ENCODE peak calls at places on chromosomes 3 and 15, in ten cellular contexts. One of them, this sample, is unnamed.

GRCh38 chr3:195925746-195926145 is 17.4 kb upstream of the TNK2 start:
- DNase-seq in AG04450: no peak
- DNase-seq in substantia nigra: no peak
- DNase-seq in fibroblast of lung: no peak
- DNase-seq in endodermal cell: no peak
- DNase-seq in uterus: no peak
- DNase-seq in ovary: no peak
- DNase-seq in pancreas: no peak
- DNase-seq in mesendoderm: no peak
- DNase-seq in tibial nerve: no peak
- DNase-seq in this sample: no peak

GRCh38 chr3:151491525-151491924 is 30.7 kb upstream of the IGSF10 start:
- DNase-seq in AG04450: no peak
- DNase-seq in substantia nigra: no peak
- DNase-seq in fibroblast of lung: peak
- DNase-seq in endodermal cell: no peak
- DNase-seq in uterus: no peak
- DNase-seq in ovary: no peak
- DNase-seq in pancreas: no peak
- DNase-seq in mesendoderm: no peak
- DNase-seq in tibial nerve: no peak
- DNase-seq in this sample: no peak

GRCh38 chr3:124860599-124860998 is 26.6 kb downstream of the ITGB5 start:
- DNase-seq in AG04450: peak
- DNase-seq in substantia nigra: no peak
- DNase-seq in fibroblast of lung: peak
- DNase-seq in endodermal cell: no peak
- DNase-seq in uterus: peak
- DNase-seq in ovary: peak
- DNase-seq in pancreas: no peak
- DNase-seq in mesendoderm: peak
- DNase-seq in tibial nerve: peak
- DNase-seq in this sample: peak

GRCh38 chr15:91291673-91292072 is 191.6 kb downstream of the SV2B start:
- DNase-seq in AG04450: no peak
- DNase-seq in substantia nigra: no peak
- DNase-seq in fibroblast of lung: no peak
- DNase-seq in endodermal cell: peak
- DNase-seq in uterus: no peak
- DNase-seq in ovary: no peak
- DNase-seq in pancreas: no peak
- DNase-seq in mesendoderm: peak
- DNase-seq in tibial nerve: no peak
- DNase-seq in this sample: no peak

GRCh38 chr3:132020058-132020457 is 14.8 kb downstream of the CPNE4 start:
- DNase-seq in AG04450: no peak
- DNase-seq in substantia nigra: no peak
- DNase-seq in fibroblast of lung: no peak
- DNase-seq in endodermal cell: no peak
- DNase-seq in uterus: no peak
- DNase-seq in ovary: no peak
- DNase-seq in pancreas: no peak
- DNase-seq in mesendoderm: no peak
- DNase-seq in tibial nerve: no peak
- DNase-seq in this sample: no peak

GRCh38 chr3:10224794-10225660 is 23.2 kb upstream of the TATDN2 start:
- DNase-seq in AG04450: no peak
- DNase-seq in substantia nigra: peak
- DNase-seq in fibroblast of lung: peak
- DNase-seq in endodermal cell: peak
- DNase-seq in uterus: peak
- DNase-seq in ovary: peak
- DNase-seq in pancreas: no peak
- DNase-seq in mesendoderm: peak
- DNase-seq in tibial nerve: peak
- DNase-seq in this sample: no peak

GRCh38 chr3:57952208-57952631 is 56.0 kb upstream of the FLNB start:
- DNase-seq in AG04450: peak
- DNase-seq in substantia nigra: peak
- DNase-seq in fibroblast of lung: peak
- DNase-seq in endodermal cell: peak
- DNase-seq in uterus: peak
- DNase-seq in ovary: peak
- DNase-seq in pancreas: peak
- DNase-seq in mesendoderm: peak
- DNase-seq in tibial nerve: no peak
- DNase-seq in this sample: no peak

GRCh38 chr3:72977463-72977862 is 19.1 kb upstream of the PPP4R2 start:
- DNase-seq in AG04450: no peak
- DNase-seq in substantia nigra: no peak
- DNase-seq in fibroblast of lung: peak
- DNase-seq in endodermal cell: no peak
- DNase-seq in uterus: no peak
- DNase-seq in ovary: no peak
- DNase-seq in pancreas: no peak
- DNase-seq in mesendoderm: no peak
- DNase-seq in tibial nerve: no peak
- DNase-seq in this sample: no peak

GRCh38 chr3:147680820-147681488 is 271.8 kb downstream of the ZIC1 start:
- DNase-seq in AG04450: no peak
- DNase-seq in substantia nigra: no peak
- DNase-seq in fibroblast of lung: peak
- DNase-seq in endodermal cell: no peak
- DNase-seq in uterus: no peak
- DNase-seq in ovary: no peak
- DNase-seq in pancreas: no peak
- DNase-seq in mesendoderm: no peak
- DNase-seq in tibial nerve: no peak
- DNase-seq in this sample: no peak

GRCh38 chr3:141782386-141782932 is 19.3 kb downstream of the GRK7 start:
- DNase-seq in AG04450: no peak
- DNase-seq in substantia nigra: no peak
- DNase-seq in fibroblast of lung: no peak
- DNase-seq in endodermal cell: peak
- DNase-seq in uterus: no peak
- DNase-seq in ovary: no peak
- DNase-seq in pancreas: no peak
- DNase-seq in mesendoderm: peak
- DNase-seq in tibial nerve: no peak
- DNase-seq in this sample: no peak

GRCh38 chr3:136350132-136350531 is 100.0 kb downstream of the PCCB start:
- DNase-seq in AG04450: peak
- DNase-seq in substantia nigra: no peak
- DNase-seq in fibroblast of lung: peak
- DNase-seq in endodermal cell: no peak
- DNase-seq in uterus: peak
- DNase-seq in ovary: peak
- DNase-seq in pancreas: no peak
- DNase-seq in mesendoderm: no peak
- DNase-seq in tibial nerve: no peak
- DNase-seq in this sample: peak

GRCh38 chr3:45055032-45055410 is 28.9 kb downstream of the CLEC3B start:
- DNase-seq in AG04450: peak
- DNase-seq in substantia nigra: no peak
- DNase-seq in fibroblast of lung: peak
- DNase-seq in endodermal cell: no peak
- DNase-seq in uterus: no peak
- DNase-seq in ovary: no peak
- DNase-seq in pancreas: no peak
- DNase-seq in mesendoderm: no peak
- DNase-seq in tibial nerve: no peak
- DNase-seq in this sample: no peak

GRCh38 chr15:75163150-75163564 is 38.5 kb upstream of the C15orf39 start:
- DNase-seq in AG04450: no peak
- DNase-seq in substantia nigra: no peak
- DNase-seq in fibroblast of lung: no peak
- DNase-seq in endodermal cell: no peak
- DNase-seq in uterus: no peak
- DNase-seq in ovary: no peak
- DNase-seq in pancreas: no peak
- DNase-seq in mesendoderm: no peak
- DNase-seq in tibial nerve: no peak
- DNase-seq in this sample: no peak

GRCh38 chr3:45498532-45498931 is 96.0 kb upstream of the LIMD1 start:
- DNase-seq in AG04450: no peak
- DNase-seq in substantia nigra: no peak
- DNase-seq in fibroblast of lung: no peak
- DNase-seq in endodermal cell: peak
- DNase-seq in uterus: no peak
- DNase-seq in ovary: no peak
- DNase-seq in pancreas: no peak
- DNase-seq in mesendoderm: peak
- DNase-seq in tibial nerve: no peak
- DNase-seq in this sample: no peak

GRCh38 chr3:76083992-76084391 is 298.6 kb upstream of the ZNF717 start:
- DNase-seq in AG04450: peak
- DNase-seq in substantia nigra: no peak
- DNase-seq in fibroblast of lung: peak
- DNase-seq in endodermal cell: no peak
- DNase-seq in uterus: no peak
- DNase-seq in ovary: no peak
- DNase-seq in pancreas: no peak
- DNase-seq in mesendoderm: no peak
- DNase-seq in tibial nerve: no peak
- DNase-seq in this sample: no peak

DNA sequence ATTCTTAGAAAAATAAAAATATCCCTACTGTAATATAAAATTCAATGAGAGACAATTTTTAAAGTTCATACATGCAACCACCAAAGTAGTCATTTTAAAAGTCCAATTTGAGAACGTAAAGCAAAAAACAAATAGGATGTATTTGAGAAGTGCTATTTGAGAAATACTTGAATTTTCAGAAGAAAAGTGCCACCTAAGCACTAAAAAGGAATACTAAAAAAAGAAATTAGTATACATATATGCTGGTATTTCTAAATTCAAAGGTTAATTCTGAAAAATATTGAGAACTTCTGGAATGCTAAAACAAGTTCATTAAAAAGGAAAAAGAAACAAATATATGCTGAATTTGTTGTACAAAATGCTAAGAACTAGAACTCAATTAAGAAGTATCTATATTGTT is 29.2 kb upstream of the ARRDC4 start:
- DNase-seq in AG04450: no peak
- DNase-seq in substantia nigra: no peak
- DNase-seq in fibroblast of lung: no peak
- DNase-seq in endodermal cell: no peak
- DNase-seq in uterus: no peak
- DNase-seq in ovary: no peak
- DNase-seq in pancreas: no peak
- DNase-seq in mesendoderm: no peak
- DNase-seq in tibial nerve: no peak
- DNase-seq in this sample: no peak
- H3K27ac ChIP-seq in AG04450: no peak
- H3K27ac ChIP-seq in substantia nigra: no peak
- H3K27ac ChIP-seq in fibroblast of lung: no peak
- H3K27ac ChIP-seq in endodermal cell: no peak
- H3K27ac ChIP-seq in uterus: no peak
- H3K27ac ChIP-seq in ovary: no peak
- H3K27ac ChIP-seq in pancreas: no peak
- H3K27ac ChIP-seq in mesendoderm: no peak
- H3K27ac ChIP-seq in tibial nerve: no peak
- H3K27ac ChIP-seq in this sample: no peak

DNA sequence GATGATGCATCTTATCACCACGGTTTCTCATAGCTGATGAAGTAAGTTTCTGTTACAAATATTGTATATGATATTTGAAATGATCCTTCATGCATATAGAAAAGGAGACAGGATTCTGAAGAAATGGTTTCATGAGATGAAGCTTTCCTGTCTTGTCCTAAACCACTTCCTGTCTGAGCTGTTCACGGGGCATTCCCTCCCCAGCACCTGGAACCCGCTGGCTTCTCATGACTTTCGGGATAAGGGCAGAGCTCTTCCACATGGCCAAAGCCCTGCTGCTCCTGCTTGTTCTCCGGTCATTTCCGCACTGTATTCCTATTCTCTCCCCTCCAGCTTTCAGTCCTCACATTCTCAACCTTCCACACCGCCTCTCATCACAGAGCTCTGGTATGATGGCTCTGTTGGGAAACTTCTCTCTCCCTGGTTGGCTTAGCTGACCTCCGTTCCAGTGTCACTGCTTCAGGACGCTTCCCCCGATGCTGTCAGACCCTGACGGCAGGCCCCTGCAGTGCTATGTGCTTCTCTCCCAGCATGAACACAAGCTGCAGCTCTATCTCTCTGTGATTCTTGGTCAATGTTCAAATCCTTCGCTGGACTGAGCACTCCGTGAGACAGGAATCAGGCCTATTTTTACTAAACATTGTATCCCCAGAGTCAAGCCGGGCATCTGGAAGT is 86.9 kb upstream of the HERC1 start:
- DNase-seq in AG04450: no peak
- DNase-seq in substantia nigra: no peak
- DNase-seq in fibroblast of lung: no peak
- DNase-seq in endodermal cell: no peak
- DNase-seq in uterus: no peak
- DNase-seq in ovary: no peak
- DNase-seq in pancreas: no peak
- DNase-seq in mesendoderm: no peak
- DNase-seq in tibial nerve: no peak
- DNase-seq in this sample: no peak
- H3K27ac ChIP-seq in AG04450: no peak
- H3K27ac ChIP-seq in substantia nigra: no peak
- H3K27ac ChIP-seq in fibroblast of lung: no peak
- H3K27ac ChIP-seq in endodermal cell: no peak
- H3K27ac ChIP-seq in uterus: no peak
- H3K27ac ChIP-seq in ovary: no peak
- H3K27ac ChIP-seq in pancreas: no peak
- H3K27ac ChIP-seq in mesendoderm: no peak
- H3K27ac ChIP-seq in tibial nerve: no peak
- H3K27ac ChIP-seq in this sample: no peak

DNA sequence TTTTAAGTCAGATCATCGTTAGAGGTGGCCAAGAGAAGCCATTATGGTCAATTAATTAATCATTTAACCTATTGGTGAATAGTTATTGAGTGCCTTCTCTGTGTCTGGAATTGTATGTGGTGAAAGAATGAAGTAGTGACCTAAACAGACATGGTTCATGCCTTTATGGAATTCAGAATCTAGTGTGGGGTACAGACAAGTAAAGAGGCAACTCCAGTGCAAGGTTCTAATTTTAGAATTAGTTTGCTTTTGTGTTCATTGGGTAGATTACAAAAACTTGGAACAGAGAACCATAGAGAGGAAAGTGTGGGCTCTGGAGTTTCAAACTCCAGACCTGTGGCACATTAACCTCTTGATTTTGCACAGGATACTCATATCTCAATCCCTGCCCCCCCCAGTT is 117.7 kb downstream of the MITF start:
- DNase-seq in AG04450: no peak
- DNase-seq in substantia nigra: no peak
- DNase-seq in fibroblast of lung: no peak
- DNase-seq in endodermal cell: no peak
- DNase-seq in uterus: no peak
- DNase-seq in ovary: no peak
- DNase-seq in pancreas: no peak
- DNase-seq in mesendoderm: no peak
- DNase-seq in tibial nerve: no peak
- DNase-seq in this sample: no peak
- H3K27ac ChIP-seq in AG04450: no peak
- H3K27ac ChIP-seq in substantia nigra: no peak
- H3K27ac ChIP-seq in fibroblast of lung: no peak
- H3K27ac ChIP-seq in endodermal cell: no peak
- H3K27ac ChIP-seq in uterus: no peak
- H3K27ac ChIP-seq in ovary: no peak
- H3K27ac ChIP-seq in pancreas: no peak
- H3K27ac ChIP-seq in mesendoderm: no peak
- H3K27ac ChIP-seq in tibial nerve: no peak
- H3K27ac ChIP-seq in this sample: no peak

GRCh38 chr3:129663045-129663446 is 56.6 kb upstream of the PLXND1 start:
- DNase-seq in AG04450: no peak
- DNase-seq in substantia nigra: no peak
- DNase-seq in fibroblast of lung: peak
- DNase-seq in endodermal cell: peak
- DNase-seq in uterus: no peak
- DNase-seq in ovary: no peak
- DNase-seq in pancreas: no peak
- DNase-seq in mesendoderm: peak
- DNase-seq in tibial nerve: no peak
- DNase-seq in this sample: peak
- H3K27ac ChIP-seq in AG04450: no peak
- H3K27ac ChIP-seq in substantia nigra: no peak
- H3K27ac ChIP-seq in fibroblast of lung: no peak
- H3K27ac ChIP-seq in endodermal cell: no peak
- H3K27ac ChIP-seq in uterus: no peak
- H3K27ac ChIP-seq in ovary: no peak
- H3K27ac ChIP-seq in pancreas: no peak
- H3K27ac ChIP-seq in mesendoderm: no peak
- H3K27ac ChIP-seq in tibial nerve: no peak
- H3K27ac ChIP-seq in this sample: peak